ENCODE peak calls at places on chromosomes 5 and 9, in ten cellular contexts. F is CD4-positive, CD25-positive, alpha-beta regulatory T cell; S is IMR-90; H is SK-MEL-5; E is tibial nerve; U is SHP77; X is osteoblast; O is fibroblast of pulmonary artery; Z is RWPE1; P is caudate nucleus. I is an unnamed sample.

GRCh38 chr5:168128154-168128553 is 163.3 kb upstream of the WWC1 start:
- DNase-seq in F (no peak), S (no peak), H (no peak), E (no peak), U (no peak), X (no peak), O (no peak), Z (no peak), P (no peak), I (no peak)

GRCh38 chr9:68844623-68845612 is 139.9 kb downstream of the PIP5K1B start:
- DNase-seq in F (peak; percentile 1), S (peak; percentile 8), H (peak; percentile 80), E (peak; percentile 18), U (peak; percentile 35), X (no peak), O (peak; percentile 33), Z (no peak), P (no peak), I (no peak)

GRCh38 chr5:98205691-98206461 is 567.6 kb upstream of the RGMB start:
- DNase-seq in F (no peak), S (peak; percentile 43), H (no peak), E (no peak), U (no peak), X (peak; percentile 1), O (peak; percentile 11), Z (peak; percentile 62), P (no peak), I (no peak)

GRCh38 chr5:109837226-109837861 is 147.6 kb downstream of the MAN2A1 start:
- DNase-seq in F (no peak), S (no peak), H (no peak), E (no peak), U (no peak), X (no peak), O (no peak), Z (no peak), P (no peak), I (no peak)

GRCh38 chr9:86470326-86470725 is 116.1 kb upstream of the TUT7 start:
- DNase-seq in F (no peak), S (peak; percentile 19), H (no peak), E (no peak), U (no peak), X (no peak), O (peak; percentile 42), Z (no peak), P (no peak), I (no peak)

GRCh38 chr5:111792659-111793058 is 35.7 kb upstream of the NREP start:
- DNase-seq in F (no peak), S (peak; percentile 29), H (no peak), E (no peak), U (no peak), X (no peak), O (no peak), Z (no peak), P (no peak), I (no peak)

GRCh38 chr5:142432369-142432863 is 107.6 kb upstream of the SPRY4 start:
- DNase-seq in F (no peak), S (no peak), H (no peak), E (no peak), U (peak; percentile 18), X (no peak), O (no peak), Z (no peak), P (no peak), I (peak; percentile 30)

GRCh38 chr9:116271307-116271706 is 117.7 kb downstream of the PAPPA start:
- DNase-seq in F (no peak), S (no peak), H (no peak), E (no peak), U (no peak), X (no peak), O (no peak), Z (no peak), P (no peak), I (no peak)

GRCh38 chr5:159286420-159287035 is 23.4 kb downstream of the UBLCP1 start:
- DNase-seq in F (peak; percentile 35), S (peak; percentile 48), H (peak; percentile 59), E (no peak), U (no peak), X (no peak), O (peak; percentile 57), Z (no peak), P (no peak), I (no peak)

I was measured in naive thymus-derived CD8-positive, alpha-beta T cell.